ENCODE peak calls at places on chromosomes 4 and X, in four cellular contexts. E is adrenal gland; L is activated CD8-positive, alpha-beta memory T cell treated with anti-CD3 and anti-CD28 coated beads for 4 hours; N is NB4. A is an unnamed sample.

GRCh38 chr4:151730003-151730559 is 30.7 kb downstream of the GATB start:
- DNase-seq in L (no peak), E (no peak), N (no peak), A (no peak)

GRCh38 chr4:26896636-26897035 is 36.0 kb downstream of the STIM2 start:
- DNase-seq in N (no peak), E (no peak), L (no peak), A (no peak)

GRCh38 chr4:154014401-154015105 is 225.7 kb upstream of the SFRP2 start:
- DNase-seq in E (no peak), N (no peak), L (no peak), A (no peak)

GRCh38 chr4:142124874-142125273 is 488.5 kb downstream of the IL15 start:
- DNase-seq in L (no peak), E (no peak), N (no peak), A (no peak)

GRCh38 chr4:98209111-98209510 is 52.1 kb upstream of the RAP1GDS1 start:
- DNase-seq in L (no peak), N (no peak), E (no peak), A (no peak)

GRCh38 chr4:11111370-11111769 is 317.3 kb downstream of the HS3ST1 start:
- DNase-seq in L (no peak), E (no peak), N (no peak), A (no peak)

GRCh38 chrX:17459008-17459407 is 84.0 kb downstream of the NHS start:
- DNase-seq in L (no peak), N (no peak), E (peak; percentile 25), A (peak; percentile 2)

GRCh38 chr4:142354794-142355416 is 491.2 kb downstream of the INPP4B start:
- DNase-seq in N (peak; percentile 5), E (no peak), L (no peak), A (no peak)

GRCh38 chr4:20351360-20352171 is 99.9 kb downstream of the SLIT2 start:
- DNase-seq in E (no peak), L (no peak), N (no peak), A (no peak)

GRCh38 chr4:83582289-83582756 is 46.4 kb downstream of the GPAT3 start:
- DNase-seq in E (peak; percentile 76), N (peak; percentile 14), L (no peak), A (peak; percentile 80)

GRCh38 chr4:41750158-41750623 is 1.7 kb upstream of the PHOX2B start:
- DNase-seq in L (no peak), E (no peak), N (no peak), A (no peak)

GRCh38 chrX:77785400-77785745 is 643 bp downstream of the ATRX start:
- DNase-seq in N (peak; percentile 38), E (peak; percentile 17), L (no peak), A (no peak)

GRCh38 chrX:108165349-108166111 is 74.0 kb downstream of the ATG4A start:
- DNase-seq in L (no peak), E (no peak), N (peak; percentile 16), A (peak; percentile 24)

GRCh38 chr4:2906218-2906617 is 57.0 kb downstream of the NOP14 start:
- DNase-seq in L (no peak), E (no peak), N (no peak), A (no peak)

GRCh38 chr4:173991814-173992213 is 291.7 kb downstream of the FBXO8 start:
- DNase-seq in N (no peak), L (no peak), E (no peak), A (no peak)

GRCh38 chr4:125714845-125715244 is 400.1 kb downstream of the FAT4 start:
- DNase-seq in E (no peak), N (no peak), L (no peak), A (no peak)

GRCh38 chr4:6062133-6062532 is 43.9 kb upstream of the C4orf50 start:
- DNase-seq in N (no peak), L (no peak), E (no peak), A (no peak)

GRCh38 chr4:165367040-165367439 is 11.8 kb upstream of the CPE start:
- DNase-seq in L (no peak), N (no peak), E (no peak), A (no peak)

GRCh38 chr4:25842229-25842840 is 20.5 kb downstream of the SEL1L3 start:
- DNase-seq in L (no peak), N (peak; percentile 48), E (no peak), A (no peak)

GRCh38 chr4:8688041-8688907 is 95.7 kb downstream of the CPZ start:
- DNase-seq in E (no peak), L (no peak), N (peak; percentile 46), A (no peak)

GRCh38 chr4:82515705-82516104 is 46.1 kb downstream of the TMEM150C start:
- DNase-seq in N (no peak), L (no peak), E (no peak), A (peak; percentile 58)

A was measured in body of pancreas.